ENCODE peak calls at places on chromosomes 4 and X, in four cellular contexts. X is uterus, A is GM12865, I is AG08395. Q is an unnamed sample.

GRCh38 chr4:61489927-61490326 is 289.8 kb downstream of the ADGRL3 start:
- DNase-seq in X (no peak), A (no peak), I (no peak), Q (no peak)

GRCh38 chrX:78945186-78945912 is at the start of gene P2RY10:
- DNase-seq in X (no peak), A (peak; percentile 80), I (no peak), Q (no peak)

GRCh38 chr4:141469392-141469791 is 167.0 kb upstream of the IL15 start:
- DNase-seq in X (no peak), A (no peak), I (no peak), Q (no peak)

GRCh38 chrX:72307646-72308051 is 1.9 kb upstream of the CITED1 start:
- DNase-seq in A (no peak), I (no peak), X (no peak), Q (no peak)

GRCh38 chr4:1409079-1409805 is 3.0 kb upstream of the NKX1-1 start:
- DNase-seq in X (no peak), I (no peak), A (no peak), Q (no peak)

GRCh38 chr4:48261288-48261687 is 8.3 kb downstream of the TEC start:
- DNase-seq in I (no peak), X (no peak), A (peak; percentile 24), Q (no peak)

GRCh38 chr4:8330821-8331566 is 61.4 kb downstream of the HTRA3 start:
- DNase-seq in I (peak; percentile 50), X (peak; percentile 14), A (no peak), Q (peak; percentile 96)

GRCh38 chrX:154024271-154024670 is 4.6 kb upstream of the IRAK1 start:
- DNase-seq in A (no peak), I (no peak), X (no peak), Q (peak; percentile 45)

GRCh38 chrX:48960291-48960690 is 2.9 kb upstream of the OTUD5 start:
- DNase-seq in X (no peak), A (no peak), I (no peak), Q (no peak)

GRCh38 chr4:2762048-2762447 is 5.9 kb upstream of the TNIP2 start:
- DNase-seq in X (no peak), A (no peak), I (no peak), Q (peak; percentile 11)

GRCh38 chrX:65528705-65529340 is 5.8 kb downstream of the LAS1L start:
- DNase-seq in I (peak; percentile 74), A (peak; percentile 39), X (peak; percentile 47), Q (peak; percentile 70)

GRCh38 chrX:25020391-25021131 is 4.8 kb upstream of the ARX start:
- DNase-seq in A (peak; percentile 23), X (no peak), I (no peak), Q (peak; percentile 54)

GRCh38 chr4:100984901-100985300 is 362.4 kb downstream of the PPP3CA start:
- DNase-seq in A (no peak), X (no peak), I (peak; percentile 65), Q (no peak)

GRCh38 chr4:155085843-155086530 is 122.4 kb upstream of the NPY2R start:
- DNase-seq in I (no peak), X (no peak), A (no peak), Q (no peak)

GRCh38 chr4:100894339-100894870 is 376.6 kb upstream of the EMCN start:
- DNase-seq in X (no peak), A (no peak), I (no peak), Q (no peak)

GRCh38 chrX:30283456-30284200 is 25.6 kb downstream of the NR0B1 start:
- DNase-seq in I (peak; percentile 81), A (no peak), X (no peak), Q (no peak)

GRCh38 chrX:1391370-1391706 is 575 bp downstream of the SLC25A6 start:
- DNase-seq in X (no peak), I (peak; percentile 99), A (no peak), Q (peak; percentile 97)

GRCh38 chrX:23134171-23134570 is 134.4 kb downstream of the DDX53 start:
- DNase-seq in A (no peak), I (no peak), X (no peak), Q (no peak)

GRCh38 chr4:8238515-8239053 is 31.0 kb upstream of the HTRA3 start:
- DNase-seq in X (no peak), I (no peak), A (no peak), Q (no peak)

GRCh38 chr4:47032405-47033106 is 1.2 kb downstream of the GABRB1 start:
- DNase-seq in I (no peak), X (peak; percentile 38), A (peak; percentile 68), Q (no peak)

GRCh38 chr4:30718889-30719252 is 1.3 kb upstream of the PCDH7 start:
- DNase-seq in I (no peak), A (no peak), X (no peak), Q (no peak)

GRCh38 chrX:46218373-46218772 is 326.8 kb downstream of the ZNF674 start:
- DNase-seq in I (no peak), A (no peak), X (no peak), Q (no peak)

GRCh38 chr4:118286685-118287084 is 66.1 kb downstream of the PRSS12 start:
- DNase-seq in I (no peak), X (no peak), A (no peak), Q (no peak)

GRCh38 chr4:138239496-138239895 is 2.7 kb downstream of the SLC7A11 start:
- DNase-seq in A (no peak), X (no peak), I (no peak), Q (no peak)

GRCh38 chrX:13123857-13124345 is 79.5 kb upstream of the FAM9C start:
- DNase-seq in I (no peak), X (no peak), A (peak; percentile 24), Q (no peak)

GRCh38 chrX:52346462-52347165 is 22.2 kb upstream of the XAGE2 start:
- DNase-seq in X (no peak), I (no peak), A (no peak), Q (no peak)

GRCh38 chr4:186137193-186137792 is 32.8 kb downstream of the FAM149A start:
- DNase-seq in X (no peak), I (peak; percentile 55), A (peak; percentile 29), Q (no peak)

GRCh38 chr4:2934077-2934812 is 29.0 kb downstream of the NOP14 start:
- DNase-seq in X (peak; percentile 75), I (peak; percentile 65), A (peak; percentile 58), Q (peak; percentile 87)

GRCh38 chr4:149645790-149646189 is 169.9 kb downstream of the IQCM start:
- DNase-seq in A (no peak), X (no peak), I (no peak), Q (no peak)

GRCh38 chr4:139300431-139301142 is 718 bp upstream of the NAA15 start:
- DNase-seq in X (no peak), A (peak; percentile 48), I (peak; percentile 19), Q (no peak)

GRCh38 chr4:134762053-134762452 is 560.5 kb upstream of the PABPC4L start:
- DNase-seq in X (no peak), I (no peak), A (no peak), Q (no peak)

GRCh38 chr4:39083164-39083563 is 21.1 kb downstream of the KLHL5 start:
- DNase-seq in I (peak; percentile 45), A (no peak), X (no peak), Q (no peak)

GRCh38 chrX:133089411-133089810 is 7.5 kb downstream of the USP26 start:
- DNase-seq in A (no peak), I (no peak), X (no peak), Q (no peak)

GRCh38 chr4:175435437-175435836 is 376.6 kb downstream of the GPM6A start:
- DNase-seq in I (no peak), A (no peak), X (no peak), Q (no peak)

GRCh38 chr4:119785963-119786362 is 157.4 kb upstream of the PDE5A start:
- DNase-seq in A (no peak), I (no peak), X (no peak), Q (no peak)

GRCh38 chr4:158211288-158211687 is 1.0 kb downstream of the TMEM144 start:
- DNase-seq in A (no peak), X (no peak), I (no peak), Q (no peak)

Q was measured in psoas muscle.